ENCODE peak calls at places on chromosomes 5 and 9, in six cellular contexts. P, U, L, A, D and J are unnamed samples.
A peak's percentile ranks its signal among the peaks of the same experiment; 100 is the strongest.

GRCh38 chr5:137216976-137217598 is 282.0 kb downstream of the SPOCK1 start:
- DNase-seq in P (no peak), A (no peak), L (no peak), D (no peak), U (no peak), J (no peak)

GRCh38 chr9:14323083-14323968 is 9.4 kb upstream of the NFIB start:
- DNase-seq in A (no peak), U (no peak), D (no peak), L (no peak), P (no peak), J (no peak)

GRCh38 chr5:40879163-40879942 is 29.9 kb upstream of the C7 start:
- DNase-seq in U (peak; percentile 59), A (no peak), L (no peak), P (no peak), D (no peak), J (no peak)

GRCh38 chr5:172065431-172066065 is 59.1 kb upstream of the FBXW11 start:
- DNase-seq in A (no peak), D (no peak), L (no peak), U (peak; percentile 30), P (no peak), J (no peak)

GRCh38 chr5:175872287-175873089 is 1.1 kb downstream of the CPLX2 start:
- DNase-seq in D (no peak), P (no peak), A (no peak), L (no peak), U (no peak), J (no peak)

GRCh38 chr9:71552480-71552879 is 215.8 kb downstream of the CEMIP2 start:
- DNase-seq in P (no peak), L (no peak), D (no peak), U (no peak), A (no peak), J (no peak)

GRCh38 chr9:107707915-107708441 is 218.4 kb upstream of the KLF4 start:
- DNase-seq in D (no peak), L (no peak), U (peak; percentile 84), A (no peak), P (no peak), J (no peak)

GRCh38 chr9:133109931-133110650 is 10.9 kb downstream of the RALGDS start:
- DNase-seq in L (peak; percentile 12), D (peak; percentile 29), U (no peak), P (no peak), A (peak; percentile 29), J (no peak)

GRCh38 chr5:20523099-20523498 is 535.1 kb upstream of the CDH18 start:
- DNase-seq in P (no peak), A (no peak), L (no peak), D (no peak), U (no peak), J (no peak)

GRCh38 chr5:32280656-32281081 is 32.1 kb downstream of the MTMR12 start:
- DNase-seq in A (no peak), U (no peak), D (no peak), L (no peak), P (no peak), J (no peak)

GRCh38 chr5:143931389-143931984 is 119.5 kb downstream of the HMHB1 start:
- DNase-seq in A (no peak), P (no peak), L (no peak), D (no peak), U (no peak), J (no peak)

GRCh38 chr5:53406630-53407316 is 73.7 kb upstream of the FST start:
- DNase-seq in D (no peak), L (no peak), P (no peak), U (peak; percentile 91), A (no peak), J (no peak)

GRCh38 chr9:95879591-95879990 is 4.1 kb downstream of the ERCC6L2 start:
- DNase-seq in L (no peak), D (no peak), P (no peak), U (no peak), A (no peak), J (no peak)
- H3K4me1 ChIP-seq in L (peaks cover 9% of the 10 kb centered on the region), D (no peaks in the 10 kb centered on the region), P (no peaks in the 10 kb centered on the region), U (peaks cover 8% of the 10 kb centered on the region), A (peaks cover 14% of the 10 kb centered on the region), J (peaks cover 1% of the 10 kb centered on the region)

DNA sequence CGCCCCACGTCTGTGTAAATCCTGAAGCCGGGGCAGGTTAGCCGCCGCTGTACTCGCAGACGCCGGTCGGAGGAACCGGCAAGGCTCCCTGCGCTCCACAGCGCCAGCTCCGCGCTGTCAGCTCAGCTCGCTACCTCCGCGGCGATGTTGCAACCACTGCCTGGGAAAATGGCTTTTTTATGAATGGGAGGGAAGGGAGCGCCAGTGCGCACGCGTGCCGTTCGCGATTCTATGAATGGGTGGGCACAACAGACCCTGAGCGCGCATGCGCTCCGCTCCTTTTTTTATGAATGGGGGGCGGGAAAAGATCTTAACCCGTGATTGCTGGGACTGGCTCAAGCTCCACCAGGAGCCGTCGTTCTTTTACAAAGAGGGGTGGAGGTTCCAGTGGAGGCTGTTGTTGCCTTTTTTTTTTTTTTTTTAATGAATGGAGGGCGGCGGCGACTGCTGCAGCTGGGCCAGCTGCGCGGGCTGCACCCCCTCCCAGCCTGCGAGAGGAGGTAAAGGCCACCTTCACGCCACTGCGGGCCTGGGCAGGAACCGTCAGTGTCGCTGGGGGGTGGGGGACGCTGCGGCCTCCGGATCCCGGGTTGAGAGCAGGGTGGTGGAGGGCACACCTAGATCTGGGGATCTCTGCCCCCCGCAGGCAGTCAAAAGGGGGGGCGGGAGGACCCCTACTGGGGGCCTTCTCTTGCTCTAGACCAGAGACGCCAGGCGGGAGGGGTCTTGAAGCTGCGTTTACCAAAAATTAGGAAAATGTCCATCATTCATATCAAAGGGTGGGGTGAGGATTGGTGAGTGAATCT is at the start of gene SPRY4:
- DNase-seq in D (peak; percentile 95), U (peak; percentile 98), L (peak; percentile 93), A (peak; percentile 96), P (peak; percentile 95), J (peak; percentile 93)
- H3K4me1 ChIP-seq in D (no peaks in the 10 kb centered on the region), U (peaks cover 45% of the 10 kb centered on the region), L (peaks cover 55% of the 10 kb centered on the region), A (peaks cover 55% of the 10 kb centered on the region), P (peaks cover 13% of the 10 kb centered on the region), J (no peaks in the 10 kb centered on the region)

GRCh38 chr9:127835930-127836586 is 18.4 kb downstream of the ENG start:
- DNase-seq in U (peak; percentile 93), L (peak; percentile 58), P (peak; percentile 61), A (peak; percentile 80), D (no peak), J (no peak)
- H3K4me1 ChIP-seq in U (peaks cover 63% of the 10 kb centered on the region), L (peaks cover 82% of the 10 kb centered on the region), P (peaks cover 38% of the 10 kb centered on the region), A (peaks cover 97% of the 10 kb centered on the region), D (peaks cover 6% of the 10 kb centered on the region), J (no peaks in the 10 kb centered on the region)

DNA sequence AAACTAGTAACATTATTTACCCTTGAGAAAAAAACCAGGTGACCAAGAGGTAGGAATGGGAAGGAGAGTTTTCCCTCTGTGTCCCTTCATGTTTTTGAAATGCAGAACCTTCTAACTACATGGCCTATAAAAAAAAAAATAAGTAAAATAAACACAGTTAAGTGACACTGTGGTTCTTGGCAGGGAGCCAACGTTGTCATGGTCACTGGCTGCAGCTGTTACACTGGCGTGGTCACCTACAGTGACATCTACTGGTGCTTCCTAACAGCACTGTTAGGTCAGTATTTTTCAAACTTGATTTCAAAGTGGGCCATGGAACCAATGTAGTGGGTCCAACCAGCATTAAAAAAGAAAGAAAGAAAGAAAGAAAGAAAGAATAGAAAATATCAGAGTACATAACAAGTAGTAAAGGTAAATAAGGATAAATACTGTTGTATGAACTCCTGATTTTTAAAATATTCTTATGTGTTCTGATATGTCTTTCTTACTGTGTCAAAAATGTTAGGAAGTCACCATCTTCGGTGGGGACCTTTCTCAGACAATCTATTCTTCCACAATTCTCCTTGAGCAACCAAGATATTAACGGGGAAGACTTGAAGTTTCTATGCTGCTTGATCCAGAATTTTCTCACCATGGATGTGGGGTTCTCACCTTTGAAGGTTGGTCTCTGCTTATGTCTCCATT is 59.1 kb upstream of the PJA2 start:
- DNase-seq in A (peak; percentile 95), P (peak; percentile 93), L (peak; percentile 98), U (peak; percentile 94), D (peak; percentile 96), J (peak; percentile 90)
- H3K4me1 ChIP-seq in A (peaks cover 4% of the 10 kb centered on the region), P (no peaks in the 10 kb centered on the region), L (peaks cover 7% of the 10 kb centered on the region), U (no peaks in the 10 kb centered on the region), D (no peaks in the 10 kb centered on the region), J (peaks cover 7% of the 10 kb centered on the region)